ENCODE peak calls at places on chromosome 6, in five cellular contexts. M is lower lobe of right lung; U is left lung; B is CD8-positive, alpha-beta T cell; S is esophagus squamous epithelium. P is an unnamed sample.

GRCh38 chr6:27281105-27281539 is 31.0 kb downstream of the POM121L2 start:
- DNase-seq in B (no peak), M (no peak), S (no peak), U (no peak), P (no peak)

GRCh38 chr6:35079311-35080000 is 61.7 kb downstream of the TCP11 start:
- DNase-seq in M (no peak), S (no peak), B (no peak), U (peak), P (peak)

GRCh38 chr6:143205983-143206382 is 145.3 kb downstream of the AIG1 start:
- DNase-seq in S (no peak), U (no peak), M (no peak), B (no peak), P (no peak)

GRCh38 chr6:108760158-108761050 is 87.8 kb upstream of the ARMC2 start:
- DNase-seq in B (no peak), M (no peak), U (no peak), S (no peak), P (no peak)

GRCh38 chr6:91376686-91377085 is 789.8 kb upstream of the MAP3K7 start:
- DNase-seq in M (no peak), S (no peak), B (no peak), U (no peak), P (no peak)

GRCh38 chr6:159068904-159069578 is 24.2 kb upstream of the TAGAP start:
- DNase-seq in S (no peak), M (peak), U (no peak), B (no peak), P (no peak)

GRCh38 chr6:33343953-33344611 is 26.5 kb upstream of the ZBTB22 start:
- DNase-seq in U (no peak), B (peak), S (no peak), M (no peak), P (no peak)

GRCh38 chr6:79605061-79605460 is 26.1 kb upstream of the SH3BGRL2 start:
- DNase-seq in U (no peak), M (no peak), B (no peak), S (no peak), P (no peak)

GRCh38 chr6:73074175-73074574 is 151.1 kb downstream of the KHDC1L start:
- DNase-seq in M (no peak), U (no peak), B (no peak), S (no peak), P (no peak)

GRCh38 chr6:160971151-160971550 is 20.4 kb upstream of the MAP3K4 start:
- DNase-seq in U (no peak), S (no peak), B (no peak), M (no peak), P (no peak)

GRCh38 chr6:101779051-101779844 is 385.7 kb downstream of the GRIK2 start:
- DNase-seq in B (no peak), M (no peak), S (no peak), U (no peak), P (no peak)

GRCh38 chr6:170375661-170376060 is 69.1 kb downstream of the FAM120B start:
- DNase-seq in U (no peak), M (no peak), S (no peak), B (no peak), P (no peak)

GRCh38 chr6:2794171-2794730 is 29.1 kb downstream of the WRNIP1 start:
- DNase-seq in S (no peak), B (no peak), M (no peak), U (no peak), P (no peak)

GRCh38 chr6:33744895-33745546 is 1.7 kb downstream of the IP6K3 start:
- DNase-seq in M (no peak), U (no peak), B (no peak), S (no peak), P (no peak)

GRCh38 chr6:18078875-18079274 is 43.6 kb downstream of the NHLRC1 start:
- DNase-seq in U (no peak), B (no peak), S (no peak), M (no peak), P (no peak)
- TF ChIP-seq CTCF in U (no peak), B (no peak), S (no peak), M (no peak), P (no peak)

GRCh38 chr6:5753187-5753586 is 253.5 kb downstream of the NRN1 start:
- DNase-seq in M (no peak), S (no peak), B (no peak), U (no peak), P (no peak)
- H3K27ac ChIP-seq in M (no peak), S (no peak), B (no peak), U (no peak), P (no peak)

GRCh38 chr6:113855500-113856010 is 1.6 kb upstream of the MARCKS start:
- DNase-seq in B (no peak), S (no peak), U (peak), M (peak), P (no peak)

GRCh38 chr6:113853252-113853651 is 3.9 kb upstream of the MARCKS start:
- DNase-seq in S (no peak), B (no peak), U (no peak), M (no peak), P (no peak)

GRCh38 chr6:113856011-113856551 is 1.1 kb upstream of the MARCKS start:
- DNase-seq in M (no peak), S (no peak), U (no peak), B (no peak), P (no peak)

GRCh38 chr6:113856571-113857564 is at the start of gene MARCKS:
- DNase-seq in U (peak), B (no peak), S (peak), M (peak), P (peak)

GRCh38 chr6:113854531-113855499 is 2.3 kb upstream of the MARCKS start:
- DNase-seq in U (peak), S (peak), B (no peak), M (peak), P (peak)
- TF ChIP-seq CTCF in U (no peak), S (no peak), B (no peak), M (peak), P (peak)

DNA sequence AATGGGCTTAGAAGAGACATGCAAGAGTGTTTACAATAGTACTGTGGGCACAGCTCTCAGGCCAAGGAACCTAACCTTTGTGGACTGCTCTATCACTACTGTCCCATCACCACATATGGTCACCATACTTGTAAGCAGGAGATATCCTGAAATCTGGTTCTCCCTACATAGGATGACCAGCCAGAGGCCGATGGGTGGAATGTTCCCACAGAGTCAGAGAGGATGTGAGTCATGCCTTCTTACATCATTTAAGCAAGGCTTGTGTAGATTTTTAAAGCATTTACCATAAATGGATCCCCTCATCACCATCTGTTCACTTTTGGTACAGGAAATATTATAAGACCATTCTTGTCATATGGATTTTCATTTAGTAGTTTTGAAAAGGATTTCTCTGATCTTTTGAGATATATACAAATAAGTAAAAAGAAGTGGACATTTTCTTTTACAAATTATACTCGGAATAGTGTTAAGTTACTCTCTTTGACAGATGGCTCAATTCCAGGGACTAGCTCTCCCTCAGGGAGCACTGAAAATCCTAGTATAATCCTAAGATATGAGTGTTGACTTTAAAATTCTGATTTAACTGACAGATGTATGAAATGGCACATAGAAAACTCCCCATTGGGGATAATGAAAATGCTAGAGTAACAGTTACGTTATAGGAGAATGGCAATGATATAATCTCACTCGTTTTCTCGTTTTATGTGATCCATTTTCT is 6.6 kb downstream of the HTR1B start:
- DNase-seq in S (no peak), B (no peak), M (no peak), U (no peak), P (peak)
- H3K27ac ChIP-seq in S (peak), B (no peak), M (no peak), U (no peak), P (peak)

DNA sequence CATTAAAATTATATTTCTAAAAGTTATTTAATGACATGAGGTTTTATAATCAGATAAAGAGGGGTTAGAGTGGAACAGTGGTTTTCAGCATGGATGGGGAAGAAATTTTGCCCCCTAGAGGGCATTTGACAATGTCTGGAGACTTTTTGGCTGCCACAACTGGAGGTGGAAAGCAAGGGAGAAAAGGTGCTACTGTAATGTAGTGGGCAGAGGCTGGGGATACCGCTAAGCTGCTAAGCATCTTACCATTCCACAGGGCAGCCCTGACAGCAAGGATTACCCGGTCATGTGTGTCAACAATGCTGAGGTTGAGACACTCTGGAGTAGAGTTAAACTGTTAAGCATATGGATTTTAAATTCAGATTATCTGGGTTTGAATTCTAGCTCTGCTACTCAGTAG is 52.9 kb upstream of the FABP7 start:
- DNase-seq in S (no peak), B (no peak), U (no peak), M (no peak), P (no peak)
- TF ChIP-seq CTCF in S (no peak), B (peak), U (peak), M (peak), P (peak)

GRCh38 chr6:113645576-113645970 is 211.6 kb upstream of the MARCKS start:
- DNase-seq in S (no peak), M (no peak), B (no peak), U (no peak), P (peak)
- H3K27ac ChIP-seq in S (peak), M (no peak), B (no peak), U (no peak), P (peak)

DNA sequence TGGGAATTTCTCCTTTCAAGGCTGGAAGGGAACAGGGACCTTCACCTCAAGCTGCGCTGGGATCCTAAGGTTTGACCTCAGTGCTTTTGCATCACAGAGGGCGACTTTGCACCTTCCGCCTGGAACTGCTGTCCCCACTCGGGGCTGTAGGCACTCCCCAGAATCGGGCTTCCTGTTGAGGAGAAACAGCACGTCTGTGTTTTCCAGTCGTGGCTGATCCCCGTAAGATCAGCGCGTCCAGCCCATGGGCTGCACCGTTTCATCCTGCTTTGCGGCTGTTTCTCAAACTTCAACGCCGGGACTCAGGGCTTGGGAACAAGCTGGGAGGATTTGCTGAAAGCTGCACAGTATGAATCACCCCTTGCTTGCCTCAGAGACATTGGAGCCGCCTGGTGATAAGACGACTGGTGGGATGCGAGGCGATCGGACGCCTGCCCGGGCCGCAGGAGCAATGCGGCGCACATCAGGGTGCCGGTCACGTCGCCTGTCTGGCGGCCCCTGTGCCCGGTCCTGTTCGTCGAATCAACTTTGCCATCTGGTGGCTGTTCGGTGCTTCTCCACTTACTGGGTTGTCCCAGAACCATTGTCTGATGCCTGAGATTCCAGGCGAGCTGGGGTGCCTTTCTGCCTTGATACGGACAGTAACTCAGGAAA is 53.6 kb upstream of the FRMD1 start:
- DNase-seq in U (no peak), S (no peak), M (no peak), B (peak), P (no peak)
- TF ChIP-seq CTCF in U (peak), S (peak), M (peak), B (no peak), P (peak)

P was measured in RWPE2.